ENCODE peak calls at places on chromosomes 16 and 17, in ten cellular contexts. K is NCI-H460; T is HEK293T; Z is stimulated activated CD8-positive, alpha-beta memory T cell treated with anti-CD3 and anti-CD28 coated beads, Interleukin-15, amount 100 ng/mL, for 1 hour; X is posterior cingulate gyrus; Y is GM12865; C is A172; A is amygdala; M is substantia nigra; W is sigmoid colon. O is an unnamed sample.

GRCh38 chr17:19262650-19263620 is 25.8 kb downstream of the EPN2 start:
- DNase-seq in K (no peak), T (no peak), Z (no peak), X (no peak), Y (no peak), C (no peak), A (no peak), M (no peak), W (peak), O (no peak)

GRCh38 chr17:75691371-75692290 is 24.5 kb downstream of the SAP30BP start:
- DNase-seq in K (no peak), T (no peak), Z (no peak), X (peak), Y (no peak), C (peak), A (no peak), M (peak), W (peak), O (no peak)

GRCh38 chr17:68624381-68624780 is 23.2 kb upstream of the FAM20A start:
- DNase-seq in K (no peak), T (no peak), Z (no peak), X (no peak), Y (no peak), C (no peak), A (no peak), M (no peak), W (no peak), O (no peak)

GRCh38 chr16:4767872-4768548 is 1.0 kb upstream of the ZNF500 start:
- DNase-seq in K (peak), T (no peak), Z (no peak), X (no peak), Y (peak), C (peak), A (no peak), M (no peak), W (peak), O (no peak)

GRCh38 chr17:76353004-76353598 is 615 bp downstream of the PRPSAP1 start:
- DNase-seq in K (no peak), T (no peak), Z (no peak), X (peak), Y (peak), C (no peak), A (no peak), M (peak), W (peak), O (peak)

GRCh38 chr16:86026136-86026905 is 127.4 kb downstream of the IRF8 start:
- DNase-seq in K (no peak), T (no peak), Z (no peak), X (no peak), Y (no peak), C (no peak), A (no peak), M (no peak), W (peak), O (no peak)

GRCh38 chr16:4319454-4319853 is 3.6 kb downstream of the GLIS2 start:
- DNase-seq in K (no peak), T (no peak), Z (no peak), X (no peak), Y (peak), C (peak), A (no peak), M (no peak), W (peak), O (no peak)

GRCh38 chr16:85524630-85525463 is 88.3 kb upstream of the GSE1 start:
- DNase-seq in K (peak), T (peak), Z (no peak), X (no peak), Y (no peak), C (peak), A (no peak), M (peak), W (peak), O (no peak)

GRCh38 chr17:63295288-63295687 is 150.8 kb downstream of the CYB561 start:
- DNase-seq in K (no peak), T (no peak), Z (no peak), X (no peak), Y (no peak), C (no peak), A (no peak), M (no peak), W (no peak), O (no peak)

GRCh38 chr17:10119203-10120112 is 78.9 kb downstream of the GAS7 start:
- DNase-seq in K (no peak), T (no peak), Z (no peak), X (no peak), Y (peak), C (peak), A (no peak), M (no peak), W (peak), O (no peak)